ENCODE peak calls at places on chromosomes 11 and 22, in four cellular contexts. E is activated T-cell treated with anti-CD3 and anti-CD28 coated beads, Interleukin-2, amount 50 U/mL, for 24 hours; J is T-helper 2 cell treated with Interferon-gamma antibody and Interleukin-4, amounts not matched to agents 5 μg/mL and 100 μg/mL, for 36 hours; F is WERI-Rb-1. A is an unnamed sample.

GRCh38 chr22:37254867-37255233 is 10.8 kb upstream of the RAC2 start:
- DNase-seq in E (no peak), F (no peak), J (no peak), A (no peak)

GRCh38 chr11:35567737-35568465 is 42.5 kb upstream of the PAMR1 start:
- DNase-seq in E (no peak), F (no peak), J (no peak), A (no peak)

GRCh38 chr11:45803981-45804805 is 756 bp upstream of the SLC35C1 start:
- DNase-seq in F (peak), E (peak), J (peak), A (no peak)

GRCh38 chr11:77196961-77197360 is 68.9 kb downstream of the MYO7A start:
- DNase-seq in J (no peak), E (no peak), F (no peak), A (no peak)

GRCh38 chr11:56545531-56545930 is 2.5 kb upstream of the OR5M11 start:
- DNase-seq in E (no peak), F (no peak), J (no peak), A (no peak)

GRCh38 chr11:22787565-22788162 is 41.9 kb downstream of the SVIP start:
- DNase-seq in F (peak), E (no peak), J (no peak), A (no peak)

GRCh38 chr22:39466228-39467006 is 9.6 kb downstream of the MGAT3 start:
- DNase-seq in F (no peak), E (no peak), J (no peak), A (no peak)

GRCh38 chr11:102436546-102436945 is 16.0 kb downstream of the TMEM123 start:
- DNase-seq in F (no peak), E (no peak), J (no peak), A (no peak)

GRCh38 chr22:47176573-47177333 is 414.3 kb downstream of the TBC1D22A start:
- DNase-seq in F (peak), E (no peak), J (no peak), A (no peak)

GRCh38 chr22:37163618-37164534 is 14.2 kb upstream of the IL2RB start:
- DNase-seq in E (peak), F (no peak), J (peak), A (no peak)

GRCh38 chr22:37561209-37562048 is 1.1 kb downstream of the CDC42EP1 start:
- DNase-seq in F (peak), J (peak), E (peak), A (no peak)

GRCh38 chr22:45905924-45906865 is 70.8 kb downstream of the WNT7B start:
- DNase-seq in J (no peak), E (no peak), F (no peak), A (no peak)

GRCh38 chr22:23764931-23765881 is 2.4 kb downstream of the C22orf15 start:
- DNase-seq in J (no peak), F (no peak), E (no peak), A (no peak)

GRCh38 chr11:86577663-86578636 is 94.5 kb downstream of the ME3 start:
- DNase-seq in E (no peak), F (no peak), J (no peak), A (peak)

GRCh38 chr11:120637131-120637530 is 125.6 kb downstream of the GRIK4 start:
- DNase-seq in J (no peak), E (no peak), F (no peak), A (no peak)

GRCh38 chr11:15716550-15716949 is 601.8 kb downstream of the INSC start:
- DNase-seq in J (no peak), F (no peak), E (no peak), A (no peak)

GRCh38 chr11:107898270-107898669 is 30.0 kb upstream of the RAB39A start:
- DNase-seq in F (peak), E (no peak), J (no peak), A (no peak)

GRCh38 chr11:36431429-36432092 is 78.5 kb downstream of the TRAF6 start:
- DNase-seq in J (peak), E (peak), F (no peak), A (peak)

GRCh38 chr22:17964647-17965046 is 59.7 kb downstream of the MICAL3 start:
- DNase-seq in J (no peak), F (no peak), E (no peak), A (no peak)

GRCh38 chr11:122732342-122733300 is 77.1 kb downstream of the UBASH3B start:
- DNase-seq in E (no peak), F (no peak), J (no peak), A (no peak)